ENCODE peak calls at places on chromosomes 3 and 15, in nine cellular contexts. Q is AG04450, C is colonic mucosa, H is cardiac fibroblast, N is ovary, F is fibroblast of pulmonary artery, W is PC-3, O is astrocyte, G is GM12865. Z is an unnamed sample.

GRCh38 chr15:89576417-89576773 is 1.1 kb downstream of the TICRR start:
- DNase-seq in Q (no peak), N (no peak), G (no peak), O (no peak), F (no peak), C (no peak), W (no peak), H (peak), Z (peak)

GRCh38 chr15:93523490-93523889 is 434.5 kb upstream of the RGMA start:
- DNase-seq in C (no peak), Q (no peak), O (peak), F (no peak), H (no peak), G (no peak), N (no peak), W (no peak), Z (peak)

GRCh38 chr15:74173545-74174215 is at the start of gene ISLR:
- DNase-seq in H (peak), N (peak), G (no peak), F (peak), O (peak), Q (no peak), W (no peak), C (no peak), Z (peak)

GRCh38 chr15:101614761-101615160 is 37.4 kb downstream of the TM2D3 start:
- DNase-seq in C (no peak), Q (no peak), W (no peak), H (no peak), G (no peak), N (no peak), F (no peak), O (no peak), Z (no peak)

GRCh38 chr3:53198996-53199395 is 38.0 kb downstream of the PRKCD start:
- DNase-seq in F (no peak), H (no peak), N (no peak), C (no peak), O (no peak), G (no peak), W (no peak), Q (no peak), Z (no peak)

GRCh38 chr3:117435481-117435880 is 725.9 kb downstream of the TUSC7 start:
- DNase-seq in F (no peak), W (no peak), C (no peak), O (no peak), G (no peak), N (no peak), H (no peak), Q (no peak), Z (no peak)

GRCh38 chr15:55530861-55531313 is 22.9 kb upstream of the DNAAF4 start:
- DNase-seq in C (no peak), H (peak), W (peak), Q (peak), G (peak), F (peak), O (peak), N (no peak), Z (peak)

GRCh38 chr3:63130625-63131024 is 147.5 kb upstream of the SYNPR start:
- DNase-seq in O (no peak), C (no peak), N (no peak), Q (no peak), F (no peak), G (no peak), H (no peak), W (no peak), Z (no peak)

GRCh38 chr3:59191651-59192050 is 141.8 kb upstream of the CFAP20DC start:
- DNase-seq in F (no peak), W (no peak), C (no peak), Q (no peak), N (no peak), O (peak), H (no peak), G (no peak), Z (no peak)

GRCh38 chr3:120688121-120688520 is 6.1 kb upstream of the HGD start:
- DNase-seq in W (no peak), Q (peak), C (no peak), G (peak), N (no peak), O (peak), F (peak), H (peak), Z (peak)

GRCh38 chr3:15953841-15954240 is 156.1 kb upstream of the ANKRD28 start:
- DNase-seq in G (peak), W (peak), F (no peak), O (no peak), C (no peak), Q (no peak), N (no peak), H (no peak), Z (no peak)

GRCh38 chr15:95170587-95171380 is 939.4 kb downstream of the MCTP2 start:
- DNase-seq in G (no peak), H (no peak), C (no peak), W (no peak), Q (no peak), F (no peak), O (no peak), N (no peak), Z (no peak)

GRCh38 chr3:25472153-25472552 is 44.1 kb downstream of the RARB start:
- DNase-seq in W (no peak), H (no peak), Q (no peak), O (no peak), G (peak), N (no peak), C (no peak), F (no peak), Z (no peak)

GRCh38 chr3:186361612-186362408 is at the start of gene DGKG:
- DNase-seq in N (no peak), F (no peak), G (peak), O (no peak), C (peak), W (peak), Q (no peak), H (peak), Z (no peak)

GRCh38 chr3:186362409-186362757 is 349 bp upstream of the DGKG start:
- DNase-seq in O (no peak), C (no peak), W (no peak), G (no peak), F (no peak), H (no peak), N (no peak), Q (no peak), Z (no peak)

GRCh38 chr3:186361246-186361611 is 805 bp downstream of the DGKG start:
- DNase-seq in Q (no peak), H (no peak), C (no peak), G (no peak), N (no peak), O (no peak), F (no peak), W (no peak), Z (no peak)

GRCh38 chr3:186359078-186359477 is 3.0 kb downstream of the DGKG start:
- DNase-seq in O (no peak), W (peak), N (no peak), F (no peak), C (no peak), Q (no peak), G (no peak), H (peak), Z (no peak)

DNA sequence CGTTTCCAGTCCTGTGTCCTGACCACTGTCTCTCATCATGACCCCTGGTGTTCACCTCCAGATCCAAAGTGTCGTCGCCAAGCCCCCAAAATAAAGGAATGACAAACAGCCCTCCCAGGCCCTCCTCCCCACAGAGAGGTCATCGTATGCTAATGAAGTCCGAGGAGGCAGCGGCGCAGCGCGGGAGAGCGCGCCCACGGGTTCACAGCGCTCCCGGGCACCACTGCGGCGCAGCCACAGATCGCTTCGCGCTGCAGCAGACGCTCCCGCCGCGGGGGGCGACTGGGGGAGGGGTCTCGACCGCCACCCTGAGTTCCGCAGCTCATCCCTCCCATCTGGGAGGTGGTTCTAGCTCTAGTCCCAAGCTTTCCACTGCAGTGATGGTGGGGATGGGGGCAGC is 1.3 kb downstream of the DGKG start:
- DNase-seq in F (no peak), N (no peak), G (no peak), C (no peak), H (no peak), W (no peak), O (no peak), Q (no peak), Z (no peak)
- H3K4me3 ChIP-seq in F (no peak), N (peak), G (no peak), C (peak), H (no peak), W (no peak), O (no peak), Q (no peak), Z (no peak)

GRCh38 chr15:66404532-66404931 is 17.8 kb downstream of the MAP2K1 start:
- DNase-seq in O (no peak), H (no peak), G (no peak), F (no peak), N (no peak), C (no peak), W (no peak), Q (no peak), Z (no peak)
- TF ChIP-seq CTCF in O (no peak), H (peak), G (no peak), F (no peak), N (no peak), C (no peak), W (no peak), Q (no peak), Z (no peak)

DNA sequence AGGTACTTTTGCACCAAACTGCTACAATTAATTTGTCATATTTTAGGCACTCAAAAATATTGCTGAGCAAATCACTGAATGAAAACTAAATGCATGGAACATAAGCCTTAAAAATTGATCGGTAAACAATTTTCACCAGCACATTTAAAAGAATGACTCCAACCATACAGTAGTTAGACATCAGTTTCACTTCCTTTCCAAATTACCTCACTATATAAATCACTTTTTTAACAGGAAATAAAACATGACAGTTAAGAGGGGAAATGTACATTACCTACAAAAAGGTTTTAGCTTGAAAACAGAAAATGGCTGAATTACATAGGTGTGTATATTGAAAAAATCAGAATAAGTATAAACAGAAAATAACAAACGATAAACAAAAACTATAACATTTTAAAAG is 108.4 kb downstream of the SERPINI1 start:
- DNase-seq in C (no peak), N (no peak), F (no peak), W (no peak), O (no peak), H (no peak), G (no peak), Q (no peak), Z (no peak)
- H3K4me3 ChIP-seq in C (no peak), N (no peak), F (no peak), W (no peak), O (no peak), H (no peak), G (no peak), Q (no peak), Z (no peak)

GRCh38 chr3:130894130-130894872 is 417 bp downstream of the ATP2C1 start:
- DNase-seq in C (peak), H (peak), O (peak), Q (no peak), W (no peak), F (peak), G (peak), N (peak), Z (no peak)

GRCh38 chr3:130894873-130895330 is 1.0 kb downstream of the ATP2C1 start:
- DNase-seq in Q (no peak), F (no peak), N (no peak), C (no peak), G (no peak), W (no peak), O (peak), H (peak), Z (no peak)

GRCh38 chr3:130895690-130896089 is 1.8 kb downstream of the ATP2C1 start:
- DNase-seq in H (no peak), C (no peak), W (no peak), F (no peak), O (no peak), G (no peak), N (no peak), Q (no peak), Z (no peak)

GRCh38 chr3:130892759-130893239 is 1.1 kb upstream of the ATP2C1 start:
- DNase-seq in H (peak), N (peak), W (peak), O (peak), F (peak), Q (peak), C (peak), G (peak), Z (peak)

DNA sequence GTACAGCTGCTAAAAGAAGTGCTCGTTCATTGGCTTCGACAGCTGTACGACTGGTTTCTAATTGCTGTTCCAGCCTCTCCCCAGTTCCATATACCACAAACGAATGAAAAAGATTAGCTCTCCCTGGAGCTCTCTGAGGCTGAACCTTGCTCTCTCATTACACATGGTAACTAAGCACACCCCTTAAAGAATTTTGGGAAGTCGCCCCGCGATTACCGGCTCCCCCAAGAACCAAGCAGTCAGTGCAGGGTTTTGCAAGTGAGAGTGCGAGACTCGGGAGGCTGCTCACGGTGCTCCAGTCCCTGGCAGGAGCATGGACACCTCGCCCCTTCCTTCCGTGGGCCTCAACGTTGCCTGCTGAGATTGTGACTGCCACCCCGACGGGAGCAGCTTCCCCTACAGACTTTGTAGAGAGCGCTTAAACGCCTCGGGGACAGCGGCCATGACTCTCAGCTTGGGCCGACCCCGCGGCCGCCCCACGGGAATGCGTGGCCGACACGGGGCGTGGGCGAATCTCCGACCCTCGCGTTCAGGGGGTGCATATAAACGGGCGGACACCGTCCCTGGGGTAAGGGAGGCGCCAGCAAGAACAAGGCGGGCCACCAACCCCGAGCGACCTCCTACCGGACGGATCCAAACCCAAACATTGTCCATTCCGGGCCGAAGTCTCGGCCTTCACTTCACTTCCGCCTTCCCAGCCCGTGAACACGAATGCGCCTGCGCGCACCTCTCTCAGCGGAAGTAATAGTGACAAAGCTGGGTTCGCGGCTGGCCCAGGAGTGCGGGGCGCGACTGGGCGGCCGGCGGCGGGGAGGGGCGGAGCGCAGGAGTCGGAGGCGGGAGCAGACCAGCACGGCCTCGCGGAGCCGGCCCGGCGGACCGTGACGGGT is at the start of gene ATP2C1:
- DNase-seq in G (peak), F (peak), W (peak), O (peak), Q (peak), C (peak), N (peak), H (peak), Z (peak)
- TF ChIP-seq CTCF in G (no peak), F (no peak), W (no peak), O (no peak), Q (no peak), C (no peak), N (no peak), H (no peak), Z (peak)

GRCh38 chr15:64716452-64716851 is 58.9 kb downstream of the RBPMS2 start:
- DNase-seq in O (no peak), G (no peak), F (no peak), N (no peak), W (no peak), Q (no peak), H (no peak), C (no peak), Z (no peak)

GRCh38 chr15:64713592-64713991 is 61.8 kb downstream of the RBPMS2 start:
- DNase-seq in O (no peak), H (no peak), W (no peak), N (no peak), Q (no peak), F (no peak), G (no peak), C (no peak), Z (no peak)

GRCh38 chr15:64720188-64720587 is 55.2 kb downstream of the RBPMS2 start:
- DNase-seq in H (no peak), Q (no peak), F (no peak), N (no peak), O (no peak), G (no peak), W (no peak), C (no peak), Z (no peak)

GRCh38 chr15:64717130-64717529 is 58.3 kb downstream of the RBPMS2 start:
- DNase-seq in N (no peak), F (no peak), O (no peak), C (no peak), G (no peak), H (no peak), Q (no peak), W (no peak), Z (no peak)

DNA sequence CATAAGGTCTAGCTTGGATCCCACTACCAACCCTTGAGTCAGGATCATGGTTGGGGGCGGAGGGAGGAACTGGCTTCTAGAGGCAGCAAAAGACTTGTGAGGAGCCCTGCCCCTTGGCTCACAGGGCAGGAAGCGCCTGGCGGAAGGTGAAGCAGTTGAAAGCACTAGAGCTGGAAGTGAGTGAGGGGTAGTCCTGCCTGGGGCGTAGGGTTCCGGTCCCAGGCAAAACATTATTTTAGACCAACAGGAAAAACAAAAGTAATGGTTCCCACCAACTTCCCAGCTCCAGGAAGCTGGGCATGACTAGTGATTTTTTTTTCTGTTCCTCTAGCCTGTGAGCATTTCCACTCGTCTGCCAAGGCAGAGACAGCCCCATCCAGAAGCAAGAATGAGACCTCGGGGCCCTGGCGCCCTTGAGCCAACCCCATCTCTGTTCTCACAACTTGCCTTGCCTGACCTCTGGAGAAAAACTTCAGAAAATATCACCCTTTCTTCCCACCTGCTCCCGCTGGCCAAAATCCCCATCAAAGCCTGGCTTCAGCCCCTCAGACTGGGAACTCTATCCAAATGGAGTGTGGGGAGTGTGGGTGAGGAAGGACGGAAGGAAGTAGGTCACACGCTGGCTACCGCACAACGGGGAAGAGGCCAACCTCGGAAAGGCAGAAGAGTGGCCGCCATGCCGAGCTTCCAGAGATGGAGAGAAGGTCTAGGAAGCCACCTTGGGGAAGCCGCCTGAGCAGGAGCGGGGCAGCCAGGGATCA is 57.5 kb downstream of the RBPMS2 start:
- DNase-seq in N (no peak), C (no peak), F (no peak), W (no peak), Q (no peak), O (no peak), H (no peak), G (no peak), Z (no peak)
- H3K4me3 ChIP-seq in N (no peak), C (no peak), F (no peak), W (no peak), Q (no peak), O (no peak), H (no peak), G (no peak), Z (no peak)

Z was measured in AG10803.